ENCODE peak calls at places on chromosomes 2 and 18, in seven cellular contexts. O is esophagus squamous epithelium, N is mammary epithelial cell, A is PC-9, T is adrenal gland, U is tibial nerve, Q is HCT116. V is an unnamed sample.

GRCh38 chr2:221572180-221572820 is at the start of gene EPHA4:
- DNase-seq in T (peak), A (peak), N (peak), Q (peak), U (peak), O (no peak), V (peak)

GRCh38 chr2:123791716-123792115 is 233.4 kb upstream of the CNTNAP5 start:
- DNase-seq in U (no peak), N (no peak), O (no peak), Q (no peak), T (no peak), A (no peak), V (no peak)

GRCh38 chr2:207503234-207503633 is 26.5 kb upstream of the CREB1 start:
- DNase-seq in Q (no peak), A (no peak), N (no peak), T (peak), U (no peak), O (no peak), V (peak)

GRCh38 chr2:95344208-95344570 is 47.0 kb downstream of the KCNIP3 start:
- DNase-seq in A (no peak), N (no peak), O (no peak), T (no peak), U (no peak), Q (no peak), V (no peak)

GRCh38 chr2:28228419-28228995 is 164.2 kb upstream of the FOSL2 start:
- DNase-seq in O (no peak), T (no peak), Q (no peak), N (no peak), A (no peak), U (no peak), V (no peak)

GRCh38 chr2:43825841-43826240 is 12.8 kb downstream of the ABCG5 start:
- DNase-seq in T (no peak), N (no peak), Q (no peak), U (no peak), O (no peak), A (no peak), V (no peak)

GRCh38 chr2:194424683-194425209 is 1232.3 kb upstream of the SLC39A10 start:
- DNase-seq in U (no peak), O (no peak), N (no peak), Q (no peak), A (no peak), T (no peak), V (no peak)

GRCh38 chr2:233064526-233065199 is 4.5 kb downstream of the INPP5D start:
- DNase-seq in N (no peak), A (no peak), T (no peak), U (no peak), O (no peak), Q (no peak), V (no peak)

GRCh38 chr2:177622516-177622915 is 229.9 kb downstream of the AGPS start:
- DNase-seq in T (peak), A (no peak), Q (peak), U (peak), N (peak), O (no peak), V (no peak)

GRCh38 chr2:221546505-221547225 is 25.4 kb downstream of the EPHA4 start:
- DNase-seq in U (no peak), A (peak), T (no peak), Q (peak), N (peak), O (no peak), V (no peak)

GRCh38 chr18:961644-962355 is 57.1 kb downstream of the ADCYAP1 start:
- DNase-seq in A (no peak), U (peak), N (no peak), Q (peak), O (no peak), T (peak), V (peak)

GRCh38 chr2:204154863-204155262 is 218.3 kb downstream of the ICOS start:
- DNase-seq in A (no peak), U (no peak), N (no peak), Q (no peak), T (no peak), O (no peak), V (no peak)

GRCh38 chr18:12849548-12849947 is 34.5 kb downstream of the PTPN2 start:
- DNase-seq in N (peak), A (peak), Q (no peak), U (no peak), T (no peak), O (no peak), V (no peak)

GRCh38 chr2:44663471-44664073 is 277.9 kb upstream of the SIX3 start:
- DNase-seq in N (no peak), U (no peak), T (no peak), O (no peak), A (no peak), Q (no peak), V (no peak)

GRCh38 chr2:161102770-161103450 is 57.3 kb upstream of the TANK start:
- DNase-seq in Q (no peak), T (no peak), A (peak), O (no peak), U (no peak), N (peak), V (no peak)

GRCh38 chr18:79200546-79201268 is 131.5 kb downstream of the ATP9B start:
- DNase-seq in O (peak), U (peak), T (peak), A (no peak), Q (peak), N (peak), V (peak)

GRCh38 chr2:132404056-132404455 is 12.5 kb upstream of the GPR39 start:
- DNase-seq in O (no peak), T (no peak), Q (no peak), N (no peak), U (no peak), A (no peak), V (no peak)

GRCh38 chr2:121804997-121805766 is 49.7 kb downstream of the TSN start:
- DNase-seq in U (no peak), T (no peak), A (no peak), O (no peak), N (no peak), Q (no peak), V (peak)

GRCh38 chr2:44578401-44579135 is 216.8 kb downstream of the CAMKMT start:
- DNase-seq in Q (no peak), A (peak), U (peak), N (peak), O (no peak), T (no peak), V (no peak)

GRCh38 chr2:43737855-43738254 is 36.0 kb upstream of the DYNC2LI1 start:
- DNase-seq in O (no peak), U (no peak), A (no peak), N (no peak), T (no peak), Q (no peak), V (no peak)

GRCh38 chr2:170243118-170243837 is 65.3 kb downstream of the MYO3B start:
- DNase-seq in T (peak), A (no peak), U (no peak), O (no peak), N (peak), Q (no peak), V (no peak)

GRCh38 chr2:105738658-105739051 is 6.1 kb upstream of the NCK2 start:
- DNase-seq in A (no peak), U (no peak), O (no peak), T (no peak), N (no peak), Q (no peak), V (no peak)

GRCh38 chr2:236867441-236868260 is 218.0 kb upstream of the COPS8 start:
- DNase-seq in N (peak), T (no peak), Q (no peak), A (peak), U (no peak), O (no peak), V (no peak)

GRCh38 chr2:73984203-73984921 is at the start of gene TET3:
- DNase-seq in T (peak), N (no peak), U (no peak), A (no peak), O (no peak), Q (no peak), V (peak)

GRCh38 chr2:198054299-198054698 is 249.9 kb downstream of the PLCL1 start:
- DNase-seq in A (no peak), U (no peak), Q (peak), T (peak), O (no peak), N (peak), V (peak)

GRCh38 chr2:25042321-25043240 is 705 bp downstream of the EFR3B start:
- DNase-seq in T (peak), N (no peak), O (no peak), A (no peak), U (no peak), Q (no peak), V (peak)

DNA sequence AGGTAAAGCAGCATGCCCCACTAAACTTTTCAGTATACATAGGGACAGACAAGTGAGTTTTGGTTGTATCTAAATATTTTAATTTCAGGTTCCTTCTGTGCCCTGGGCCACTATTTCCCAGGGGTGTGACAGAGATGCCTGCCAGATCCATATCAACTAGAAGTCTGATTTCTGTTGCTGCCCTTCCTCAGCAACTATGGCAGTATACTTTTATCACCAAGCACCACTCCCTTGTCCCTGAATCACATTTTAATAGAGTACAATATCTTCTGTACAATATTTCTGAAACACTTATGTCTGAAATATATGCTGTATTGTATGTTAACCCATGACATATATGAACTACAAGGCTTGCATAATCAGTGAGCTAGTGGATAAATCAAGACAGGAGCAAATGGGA is 117.6 kb downstream of the HIBCH start:
- DNase-seq in A (no peak), T (no peak), Q (no peak), U (no peak), O (no peak), N (no peak), V (no peak)
- TF ChIP-seq CTCF in A (no peak), T (no peak), Q (no peak), U (no peak), O (no peak), N (no peak), V (no peak)

GRCh38 chr18:22169011-22169888 is at the start of gene GATA6:
- DNase-seq in U (peak), A (peak), Q (peak), O (no peak), N (peak), T (peak), V (peak)
- TF ChIP-seq CTCF in U (no peak), A (peak), Q (peak), O (peak), N (peak), T (peak), V (peak)

DNA sequence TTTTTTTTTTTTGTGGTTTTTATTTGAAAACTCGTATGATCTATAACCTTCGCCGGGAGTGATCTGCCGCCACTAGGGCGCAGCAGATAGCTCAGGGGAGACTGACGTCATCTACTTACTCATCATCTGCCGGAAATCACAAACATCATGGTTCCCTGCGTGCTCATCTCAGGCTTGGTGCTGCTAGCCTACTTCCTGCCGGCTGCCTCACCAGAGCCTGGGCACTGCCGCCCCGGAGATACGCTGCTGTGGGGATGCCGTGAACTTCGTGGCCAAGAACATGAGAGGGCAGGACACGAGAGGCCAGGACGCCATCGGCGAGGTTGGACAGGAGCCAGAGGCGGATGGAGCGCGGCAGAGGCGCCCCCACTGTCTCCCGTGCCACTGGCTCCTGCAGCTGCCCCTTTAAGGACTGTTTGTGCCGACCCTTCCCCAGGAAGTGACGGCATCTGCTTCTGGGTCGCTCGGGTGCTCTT is 68.8 kb downstream of the DOK6 start:
- DNase-seq in A (no peak), T (no peak), O (no peak), U (no peak), Q (peak), N (no peak), V (peak)
- TF ChIP-seq CTCF in A (peak), T (no peak), O (no peak), U (no peak), Q (peak), N (peak), V (no peak)

GRCh38 chr18:48846423-48846932 is 104.3 kb downstream of the SMAD7 start:
- DNase-seq in U (no peak), O (no peak), N (no peak), A (no peak), T (no peak), Q (no peak), V (no peak)
- TF ChIP-seq CTCF in U (no peak), O (no peak), N (no peak), A (no peak), T (no peak), Q (no peak), V (no peak)

GRCh38 chr2:30144260-30144659 is 2.5 kb upstream of the YPEL5 start:
- DNase-seq in U (no peak), A (no peak), T (no peak), O (no peak), Q (no peak), N (no peak), V (no peak)

GRCh38 chr2:30147715-30148611 is 1.2 kb downstream of the YPEL5 start:
- DNase-seq in Q (no peak), N (peak), O (no peak), T (peak), U (peak), A (peak), V (peak)

GRCh38 chr2:30147196-30147714 is 448 bp downstream of the YPEL5 start:
- DNase-seq in Q (no peak), T (no peak), U (no peak), A (no peak), N (peak), O (no peak), V (peak)

GRCh38 chr2:30146337-30147195 is at the start of gene YPEL5:
- DNase-seq in A (peak), O (peak), Q (peak), N (peak), T (peak), U (peak), V (peak)

DNA sequence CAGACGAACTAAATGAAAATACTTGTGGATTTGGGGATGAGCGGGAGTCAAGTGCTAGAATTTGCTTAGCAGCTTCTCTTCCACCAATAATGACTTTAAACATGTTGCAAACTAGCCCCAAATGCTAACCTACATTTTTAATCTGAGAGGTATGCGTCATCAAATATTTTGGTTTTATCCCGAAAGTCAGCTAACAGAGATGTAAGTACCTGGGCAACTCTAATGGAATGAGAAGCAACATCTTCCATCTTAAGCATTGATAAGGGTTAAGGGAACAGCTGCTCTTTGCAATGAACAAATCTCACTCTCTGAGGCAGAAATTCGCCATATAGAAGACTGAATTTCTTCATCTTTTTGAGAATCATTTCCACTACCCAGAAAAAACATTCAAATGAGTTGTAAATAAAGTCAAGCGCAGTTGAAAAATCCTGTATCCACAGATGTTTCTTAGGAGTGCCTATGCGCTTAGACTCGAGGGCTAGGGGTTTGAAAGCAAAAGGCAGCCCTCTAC is 926 bp upstream of the YPEL5 start:
- DNase-seq in A (peak), U (no peak), O (no peak), N (no peak), Q (no peak), T (no peak), V (no peak)
- TF ChIP-seq CTCF in A (no peak), U (no peak), O (no peak), N (no peak), Q (no peak), T (no peak), V (no peak)

V was measured in activated CD8-positive, alpha-beta T cell treated with anti-CD3 and anti-CD28 coated beads for 36 hours.